ENCODE peak calls at places on chromosomes 3 and 15, in five cellular contexts. One of them, this sample, is unnamed. For H3K27me3, the result is how much of the 10 kb centered on the place peaks cover.

GRCh38 chr3:124707667-124708066 is 22.6 kb upstream of the UMPS start:
- DNase-seq in GM23248: peak
- DNase-seq in fibroblast of lung: peak
- DNase-seq in dorsolateral prefrontal cortex: no peak
- DNase-seq in heart left ventricle: no peak
- DNase-seq in this sample: peak

GRCh38 chr3:57019057-57019456 is 41.4 kb upstream of the SPATA12 start:
- DNase-seq in GM23248: no peak
- DNase-seq in fibroblast of lung: no peak
- DNase-seq in dorsolateral prefrontal cortex: no peak
- DNase-seq in heart left ventricle: no peak
- DNase-seq in this sample: no peak

GRCh38 chr3:17136251-17136721 is 251.5 kb downstream of the PLCL2 start:
- DNase-seq in dorsolateral prefrontal cortex: no peak
- DNase-seq in heart left ventricle: peak
- DNase-seq in fibroblast of lung: no peak
- DNase-seq in GM23248: no peak
- DNase-seq in this sample: no peak

GRCh38 chr3:57164217-57164605 is 942 bp downstream of the IL17RD start:
- DNase-seq in heart left ventricle: peak
- DNase-seq in dorsolateral prefrontal cortex: no peak
- DNase-seq in fibroblast of lung: peak
- DNase-seq in GM23248: peak
- DNase-seq in this sample: no peak

GRCh38 chr15:89496155-89497098 is at the start of gene RHCG:
- DNase-seq in dorsolateral prefrontal cortex: no peak
- DNase-seq in GM23248: peak
- DNase-seq in heart left ventricle: no peak
- DNase-seq in fibroblast of lung: peak
- DNase-seq in this sample: peak

GRCh38 chr3:30776186-30776815 is 118.2 kb downstream of the GADL1 start:
- DNase-seq in GM23248: no peak
- DNase-seq in fibroblast of lung: no peak
- DNase-seq in heart left ventricle: no peak
- DNase-seq in dorsolateral prefrontal cortex: no peak
- DNase-seq in this sample: no peak

GRCh38 chr3:76245073-76245472 is 459.7 kb upstream of the ZNF717 start:
- DNase-seq in GM23248: no peak
- DNase-seq in fibroblast of lung: peak
- DNase-seq in dorsolateral prefrontal cortex: no peak
- DNase-seq in heart left ventricle: no peak
- DNase-seq in this sample: peak

GRCh38 chr15:73957276-73957675 is 31.0 kb downstream of the LOXL1 start:
- DNase-seq in heart left ventricle: no peak
- DNase-seq in fibroblast of lung: no peak
- DNase-seq in GM23248: peak
- DNase-seq in dorsolateral prefrontal cortex: no peak
- DNase-seq in this sample: no peak

GRCh38 chr15:29132110-29132420 is 137.6 kb downstream of the NSMCE3 start:
- DNase-seq in dorsolateral prefrontal cortex: no peak
- DNase-seq in heart left ventricle: no peak
- DNase-seq in GM23248: no peak
- DNase-seq in fibroblast of lung: no peak
- DNase-seq in this sample: no peak

GRCh38 chr15:101020945-101021344 is 101.8 kb downstream of the LRRK1 start:
- DNase-seq in fibroblast of lung: no peak
- DNase-seq in heart left ventricle: no peak
- DNase-seq in dorsolateral prefrontal cortex: no peak
- DNase-seq in GM23248: no peak
- DNase-seq in this sample: no peak

GRCh38 chr3:197204729-197205128 is 93.7 kb downstream of the DLG1 start:
- DNase-seq in dorsolateral prefrontal cortex: no peak
- DNase-seq in heart left ventricle: no peak
- DNase-seq in GM23248: no peak
- DNase-seq in fibroblast of lung: no peak
- DNase-seq in this sample: no peak

GRCh38 chr3:134341391-134341790 is 32.9 kb downstream of the AMOTL2 start:
- DNase-seq in heart left ventricle: no peak
- DNase-seq in fibroblast of lung: no peak
- DNase-seq in GM23248: no peak
- DNase-seq in dorsolateral prefrontal cortex: no peak
- DNase-seq in this sample: peak

GRCh38 chr3:149018247-149018646 is 26.9 kb downstream of the GYG1 start:
- DNase-seq in heart left ventricle: no peak
- DNase-seq in dorsolateral prefrontal cortex: no peak
- DNase-seq in GM23248: peak
- DNase-seq in fibroblast of lung: peak
- DNase-seq in this sample: no peak

GRCh38 chr3:143184098-143184497 is 64.5 kb downstream of the CHST2 start:
- DNase-seq in fibroblast of lung: no peak
- DNase-seq in GM23248: no peak
- DNase-seq in heart left ventricle: no peak
- DNase-seq in dorsolateral prefrontal cortex: no peak
- DNase-seq in this sample: no peak

GRCh38 chr15:78047631-78048409 is 29.7 kb downstream of the TBC1D2B start:
- DNase-seq in GM23248: peak
- DNase-seq in fibroblast of lung: peak
- DNase-seq in dorsolateral prefrontal cortex: no peak
- DNase-seq in heart left ventricle: peak
- DNase-seq in this sample: no peak

GRCh38 chr15:69056365-69056764 is 41.9 kb downstream of the NOX5 start:
- DNase-seq in fibroblast of lung: no peak
- DNase-seq in dorsolateral prefrontal cortex: no peak
- DNase-seq in heart left ventricle: no peak
- DNase-seq in GM23248: peak
- DNase-seq in this sample: peak

GRCh38 chr3:143529778-143530177 is 318.5 kb downstream of the SLC9A9 start:
- DNase-seq in GM23248: no peak
- DNase-seq in heart left ventricle: no peak
- DNase-seq in fibroblast of lung: no peak
- DNase-seq in dorsolateral prefrontal cortex: no peak
- DNase-seq in this sample: no peak

GRCh38 chr3:161420746-161421145 is 49.4 kb upstream of the SPTSSB start:
- DNase-seq in fibroblast of lung: no peak
- DNase-seq in heart left ventricle: no peak
- DNase-seq in dorsolateral prefrontal cortex: no peak
- DNase-seq in GM23248: no peak
- DNase-seq in this sample: peak

GRCh38 chr3:14602006-14602803 is 49.4 kb upstream of the CCDC174 start:
- DNase-seq in dorsolateral prefrontal cortex: no peak
- DNase-seq in GM23248: no peak
- DNase-seq in fibroblast of lung: no peak
- DNase-seq in heart left ventricle: no peak
- DNase-seq in this sample: no peak

GRCh38 chr3:134249935-134250716 is 533 bp downstream of the RYK start:
- DNase-seq in heart left ventricle: peak
- DNase-seq in GM23248: peak
- DNase-seq in fibroblast of lung: peak
- DNase-seq in dorsolateral prefrontal cortex: no peak
- DNase-seq in this sample: peak

GRCh38 chr3:61733866-61734265 is 172.5 kb downstream of the PTPRG start:
- DNase-seq in GM23248: no peak
- DNase-seq in fibroblast of lung: no peak
- DNase-seq in heart left ventricle: no peak
- DNase-seq in dorsolateral prefrontal cortex: no peak
- DNase-seq in this sample: no peak

GRCh38 chr3:45054196-45054857 is 28.2 kb downstream of the CLEC3B start:
- DNase-seq in dorsolateral prefrontal cortex: no peak
- DNase-seq in fibroblast of lung: peak
- DNase-seq in heart left ventricle: no peak
- DNase-seq in GM23248: peak
- DNase-seq in this sample: peak

GRCh38 chr3:52190294-52190841 is 7.6 kb upstream of the ALAS1 start:
- DNase-seq in heart left ventricle: no peak
- DNase-seq in GM23248: peak
- DNase-seq in dorsolateral prefrontal cortex: peak
- DNase-seq in fibroblast of lung: peak
- DNase-seq in this sample: no peak

GRCh38 chr3:99638244-99638948 is at the start of gene COL8A1:
- DNase-seq in fibroblast of lung: peak
- DNase-seq in heart left ventricle: peak
- DNase-seq in GM23248: peak
- DNase-seq in dorsolateral prefrontal cortex: no peak
- DNase-seq in this sample: peak

GRCh38 chr15:36544518-36545383 is 34.7 kb upstream of the CDIN1 start:
- DNase-seq in dorsolateral prefrontal cortex: peak
- DNase-seq in heart left ventricle: no peak
- DNase-seq in GM23248: peak
- DNase-seq in fibroblast of lung: no peak
- DNase-seq in this sample: no peak

GRCh38 chr3:71253169-71253568 is 330.4 kb downstream of the FOXP1 start:
- DNase-seq in GM23248: no peak
- DNase-seq in dorsolateral prefrontal cortex: no peak
- DNase-seq in fibroblast of lung: no peak
- DNase-seq in heart left ventricle: no peak
- DNase-seq in this sample: no peak

GRCh38 chr3:86895202-86895601 is 95.7 kb downstream of the VGLL3 start:
- DNase-seq in GM23248: peak
- DNase-seq in heart left ventricle: no peak
- DNase-seq in dorsolateral prefrontal cortex: no peak
- DNase-seq in fibroblast of lung: no peak
- DNase-seq in this sample: peak

GRCh38 chr3:171801738-171802600 is 8.3 kb downstream of the PLD1 start:
- DNase-seq in fibroblast of lung: peak
- DNase-seq in dorsolateral prefrontal cortex: no peak
- DNase-seq in heart left ventricle: no peak
- DNase-seq in GM23248: peak
- DNase-seq in this sample: peak

GRCh38 chr15:40235201-40235890 is 3.5 kb upstream of the PAK6 start:
- DNase-seq in dorsolateral prefrontal cortex: no peak
- DNase-seq in GM23248: no peak
- DNase-seq in heart left ventricle: no peak
- DNase-seq in fibroblast of lung: no peak
- DNase-seq in this sample: no peak

GRCh38 chr3:190345878-190346277 is 23.6 kb upstream of the CLDN1 start:
- DNase-seq in heart left ventricle: no peak
- DNase-seq in dorsolateral prefrontal cortex: no peak
- DNase-seq in fibroblast of lung: no peak
- DNase-seq in GM23248: no peak
- DNase-seq in this sample: peak

GRCh38 chr15:31341501-31342195 is 15.0 kb downstream of the KLF13 start:
- DNase-seq in dorsolateral prefrontal cortex: no peak
- DNase-seq in fibroblast of lung: no peak
- DNase-seq in heart left ventricle: no peak
- DNase-seq in GM23248: no peak
- DNase-seq in this sample: peak

GRCh38 chr15:60006808-60007346 is 2.8 kb downstream of the FOXB1 start:
- DNase-seq in fibroblast of lung: no peak
- DNase-seq in dorsolateral prefrontal cortex: no peak
- DNase-seq in GM23248: no peak
- DNase-seq in heart left ventricle: no peak
- DNase-seq in this sample: no peak
- H3K27me3 ChIP-seq in fibroblast of lung: half or more
- H3K27me3 ChIP-seq in dorsolateral prefrontal cortex: half or more
- H3K27me3 ChIP-seq in GM23248: half or more
- H3K27me3 ChIP-seq in heart left ventricle: half or more
- H3K27me3 ChIP-seq in this sample: half or more

DNA sequence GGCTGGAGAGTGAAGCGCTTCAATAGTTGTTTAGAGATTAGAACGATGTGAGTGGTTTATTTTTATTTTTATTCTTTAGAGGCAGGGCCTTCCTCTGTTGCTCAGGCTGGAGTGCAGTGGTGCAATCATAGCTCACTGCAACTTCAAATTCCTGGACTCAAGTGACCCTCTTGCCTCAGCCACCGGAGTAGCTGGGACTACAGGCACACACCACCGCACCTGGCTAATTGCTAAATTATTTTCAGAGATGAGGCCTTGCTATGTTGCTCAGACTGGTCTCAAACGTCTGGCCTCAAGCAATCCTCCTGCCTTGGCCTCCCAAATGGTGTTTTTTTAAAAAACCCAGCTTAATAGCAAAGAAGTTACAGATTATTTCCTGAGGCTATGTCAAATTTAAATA is 29.0 kb downstream of the PPARG start:
- DNase-seq in GM23248: no peak
- DNase-seq in fibroblast of lung: no peak
- DNase-seq in heart left ventricle: no peak
- DNase-seq in dorsolateral prefrontal cortex: no peak
- DNase-seq in this sample: no peak
- H3K4me3 ChIP-seq in GM23248: no peak
- H3K4me3 ChIP-seq in fibroblast of lung: no peak
- H3K4me3 ChIP-seq in heart left ventricle: no peak
- H3K4me3 ChIP-seq in dorsolateral prefrontal cortex: no peak
- H3K4me3 ChIP-seq in this sample: no peak

GRCh38 chr3:195013962-195014361 is 257.0 kb downstream of the XXYLT1 start:
- DNase-seq in fibroblast of lung: no peak
- DNase-seq in dorsolateral prefrontal cortex: no peak
- DNase-seq in heart left ventricle: no peak
- DNase-seq in GM23248: no peak
- DNase-seq in this sample: no peak

GRCh38 chr3:195015021-195015420 is 255.9 kb downstream of the XXYLT1 start:
- DNase-seq in heart left ventricle: no peak
- DNase-seq in GM23248: no peak
- DNase-seq in dorsolateral prefrontal cortex: no peak
- DNase-seq in fibroblast of lung: no peak
- DNase-seq in this sample: peak

GRCh38 chr3:195012571-195012970 is 258.4 kb downstream of the XXYLT1 start:
- DNase-seq in heart left ventricle: no peak
- DNase-seq in dorsolateral prefrontal cortex: no peak
- DNase-seq in GM23248: no peak
- DNase-seq in fibroblast of lung: no peak
- DNase-seq in this sample: no peak

GRCh38 chr3:195012100-195012499 is 258.9 kb downstream of the XXYLT1 start:
- DNase-seq in heart left ventricle: peak
- DNase-seq in GM23248: no peak
- DNase-seq in fibroblast of lung: no peak
- DNase-seq in dorsolateral prefrontal cortex: no peak
- DNase-seq in this sample: no peak

GRCh38 chr3:195013411-195013810 is 257.5 kb downstream of the XXYLT1 start:
- DNase-seq in fibroblast of lung: no peak
- DNase-seq in GM23248: no peak
- DNase-seq in dorsolateral prefrontal cortex: no peak
- DNase-seq in heart left ventricle: no peak
- DNase-seq in this sample: no peak
- H3K27me3 ChIP-seq in fibroblast of lung: under half
- H3K27me3 ChIP-seq in GM23248: under half
- H3K27me3 ChIP-seq in dorsolateral prefrontal cortex: under half
- H3K27me3 ChIP-seq in heart left ventricle: under half
- H3K27me3 ChIP-seq in this sample: under half

GRCh38 chr3:176362191-176362731 is 835.0 kb downstream of the TBL1XR1 start:
- DNase-seq in fibroblast of lung: no peak
- DNase-seq in heart left ventricle: no peak
- DNase-seq in dorsolateral prefrontal cortex: no peak
- DNase-seq in GM23248: no peak
- DNase-seq in this sample: no peak
- H3K4me3 ChIP-seq in fibroblast of lung: no peak
- H3K4me3 ChIP-seq in heart left ventricle: no peak
- H3K4me3 ChIP-seq in dorsolateral prefrontal cortex: no peak
- H3K4me3 ChIP-seq in GM23248: no peak
- H3K4me3 ChIP-seq in this sample: no peak

GRCh38 chr3:27723803-27724458 is 1.8 kb upstream of the EOMES start:
- DNase-seq in GM23248: peak
- DNase-seq in dorsolateral prefrontal cortex: no peak
- DNase-seq in fibroblast of lung: no peak
- DNase-seq in heart left ventricle: no peak
- DNase-seq in this sample: no peak
- H3K27me3 ChIP-seq in GM23248: half or more
- H3K27me3 ChIP-seq in dorsolateral prefrontal cortex: half or more
- H3K27me3 ChIP-seq in fibroblast of lung: half or more
- H3K27me3 ChIP-seq in heart left ventricle: half or more
- H3K27me3 ChIP-seq in this sample: under half

GRCh38 chr15:67510597-67511225 is 10.2 kb upstream of the C15orf61 start:
- DNase-seq in heart left ventricle: no peak
- DNase-seq in dorsolateral prefrontal cortex: no peak
- DNase-seq in fibroblast of lung: peak
- DNase-seq in GM23248: peak
- DNase-seq in this sample: no peak
- H3K4me3 ChIP-seq in heart left ventricle: no peak
- H3K4me3 ChIP-seq in dorsolateral prefrontal cortex: no peak
- H3K4me3 ChIP-seq in fibroblast of lung: no peak
- H3K4me3 ChIP-seq in GM23248: peak
- H3K4me3 ChIP-seq in this sample: no peak